ENCODE peak calls at places on chromosome 9, in five cellular contexts. C is stomach; K is CD8-positive, alpha-beta T cell; N is OCI-LY7; S is astrocyte. P is an unnamed sample. For H3K4me1, the result is how much of the 10 kb centered on the place peaks cover.

GRCh38 chr9:93288891-93289883 is 105.2 kb downstream of the WNK2 start:
- DNase-seq in C (no peak), K (no peak), N (no peak), S (peak), P (peak)

GRCh38 chr9:3794005-3794404 is 268.2 kb upstream of the RFX3 start:
- DNase-seq in C (no peak), K (no peak), N (no peak), S (peak), P (no peak)

GRCh38 chr9:84169240-84169639 is 171.3 kb downstream of the SLC28A3 start:
- DNase-seq in C (no peak), K (no peak), N (no peak), S (peak), P (no peak)

GRCh38 chr9:113649054-113649453 is 185.5 kb downstream of the RGS3 start:
- DNase-seq in C (no peak), K (no peak), N (no peak), S (no peak), P (no peak)

GRCh38 chr9:110152704-110153374 is 55.1 kb downstream of the C9orf152 start:
- DNase-seq in C (no peak), K (no peak), N (peak), S (no peak), P (no peak)

GRCh38 chr9:136695955-136696354 is 8.7 kb upstream of the AGPAT2 start:
- DNase-seq in C (no peak), K (no peak), N (no peak), S (no peak), P (no peak)

GRCh38 chr9:108423493-108423892 is 432.3 kb downstream of the ACTL7B start:
- DNase-seq in C (no peak), K (no peak), N (no peak), S (no peak), P (no peak)

GRCh38 chr9:136926749-136927148 is 17.8 kb downstream of the FBXW5 start:
- DNase-seq in C (no peak), K (no peak), N (no peak), S (no peak), P (no peak)

GRCh38 chr9:124215551-124215910 is 42.2 kb upstream of the NEK6 start:
- DNase-seq in C (peak), K (no peak), N (no peak), S (no peak), P (no peak)

GRCh38 chr9:38227061-38227540 is 158.1 kb upstream of the SHB start:
- DNase-seq in C (no peak), K (peak), N (peak), S (peak), P (no peak)

GRCh38 chr9:130183133-130183762 is 11.0 kb downstream of the NCS1 start:
- DNase-seq in C (no peak), K (no peak), N (no peak), S (peak), P (no peak)

GRCh38 chr9:16342621-16343020 is 527.8 kb downstream of the BNC2 start:
- DNase-seq in C (no peak), K (no peak), N (no peak), S (no peak), P (no peak)

GRCh38 chr9:34520096-34520495 is 2.7 kb downstream of the ENHO start:
- DNase-seq in C (no peak), K (no peak), N (no peak), S (no peak), P (no peak)

GRCh38 chr9:97983524-97984187 is 515 bp downstream of the ANP32B start:
- DNase-seq in C (peak), K (peak), N (peak), S (peak), P (no peak)

GRCh38 chr9:77978086-77978781 is 53.4 kb downstream of the GNAQ start:
- DNase-seq in C (no peak), K (no peak), N (no peak), S (no peak), P (no peak)

GRCh38 chr9:93475856-93476255 is 22.5 kb upstream of the FAM120AOS start:
- DNase-seq in C (no peak), K (no peak), N (no peak), S (no peak), P (no peak)

GRCh38 chr9:113580041-113580953 is 116.8 kb downstream of the RGS3 start:
- DNase-seq in C (peak), K (peak), N (peak), S (no peak), P (no peak)

GRCh38 chr9:114031037-114031436 is 47.1 kb downstream of the AMBP start:
- DNase-seq in C (no peak), K (no peak), N (no peak), S (no peak), P (peak)

GRCh38 chr9:133713211-133713959 is 24.8 kb downstream of the SARDH start:
- DNase-seq in C (no peak), K (no peak), N (peak), S (no peak), P (no peak)

GRCh38 chr9:126591083-126591482 is 22.6 kb upstream of the LMX1B start:
- DNase-seq in C (no peak), K (no peak), N (peak), S (no peak), P (no peak)

GRCh38 chr9:99595796-99596195 is 225.9 kb upstream of the NR4A3 start:
- DNase-seq in C (no peak), K (no peak), N (peak), S (no peak), P (peak)

GRCh38 chr9:86077286-86077685 is 22.1 kb downstream of the GOLM1 start:
- DNase-seq in C (no peak), K (no peak), N (no peak), S (no peak), P (no peak)

GRCh38 chr9:83583151-83584014 is 39.6 kb upstream of the IDNK start:
- DNase-seq in C (peak), K (peak), N (peak), S (peak), P (peak)

GRCh38 chr9:34139477-34140146 is 13.1 kb upstream of the DCAF12 start:
- DNase-seq in C (peak), K (no peak), N (peak), S (peak), P (no peak)

DNA sequence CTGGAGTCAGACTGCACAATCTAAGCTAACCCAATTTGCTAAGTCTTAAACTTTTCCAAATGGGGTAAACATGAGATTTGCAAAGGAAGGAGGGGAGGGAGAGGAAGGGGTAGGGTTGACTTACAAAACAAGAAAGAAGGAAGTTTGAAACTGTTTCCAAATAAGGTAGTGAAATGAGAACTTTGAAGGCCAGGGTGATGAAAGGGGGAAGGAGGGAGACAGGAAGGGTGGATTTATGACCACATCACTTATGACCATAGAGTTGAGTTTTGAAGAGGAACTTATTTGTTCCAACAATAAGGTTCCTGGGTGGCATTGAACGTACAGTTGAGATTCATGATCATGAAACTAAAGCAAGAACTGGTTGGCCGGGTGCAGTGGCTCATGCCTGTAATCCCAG is 72.5 kb upstream of the DAPK1 start:
- DNase-seq in C (no peak), K (no peak), N (no peak), S (no peak), P (no peak)
- H3K27ac ChIP-seq in C (no peak), K (no peak), N (no peak), S (no peak), P (no peak)

GRCh38 chr9:24342457-24342856 is 203.2 kb downstream of the IZUMO3 start:
- DNase-seq in C (no peak), K (no peak), N (no peak), S (no peak), P (no peak)
- TF ChIP-seq CTCF in C (no peak), K (no peak), N (no peak), S (no peak), P (no peak)

GRCh38 chr9:79480639-79481038 is 91.1 kb upstream of the TLE4 start:
- DNase-seq in C (no peak), K (no peak), N (no peak), S (no peak), P (no peak)

GRCh38 chr9:79477241-79477830 is 94.4 kb upstream of the TLE4 start:
- DNase-seq in C (no peak), K (no peak), N (no peak), S (peak), P (no peak)

GRCh38 chr9:79477955-79478751 is 93.6 kb upstream of the TLE4 start:
- DNase-seq in C (no peak), K (peak), N (peak), S (peak), P (no peak)

GRCh38 chr9:79485258-79485657 is 86.5 kb upstream of the TLE4 start:
- DNase-seq in C (no peak), K (no peak), N (no peak), S (no peak), P (no peak)

GRCh38 chr9:79482078-79482477 is 89.7 kb upstream of the TLE4 start:
- DNase-seq in C (no peak), K (no peak), N (no peak), S (no peak), P (no peak)
- H3K4me1 ChIP-seq in C (under half), K (under half), N (under half), S (under half), P (under half)

DNA sequence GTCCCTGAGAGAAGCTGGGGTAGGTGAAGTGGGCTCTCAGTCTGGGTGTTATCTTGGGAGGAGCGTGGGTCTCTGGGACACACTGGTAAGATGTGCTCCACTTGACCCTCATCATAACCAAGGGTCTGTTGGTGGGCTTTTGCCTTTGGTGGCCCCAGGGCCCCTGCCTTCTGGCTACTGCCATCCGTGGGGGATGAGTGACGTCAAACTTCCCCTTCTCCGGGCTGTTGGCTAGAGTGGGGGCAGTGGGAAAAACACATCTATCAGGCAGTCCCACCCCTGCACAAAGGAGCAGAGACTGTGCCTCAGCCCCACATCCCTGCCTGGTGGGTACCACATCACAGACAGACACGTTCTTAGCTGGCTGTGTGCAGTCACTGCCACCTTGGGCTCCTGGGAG is 35.1 kb downstream of the GADD45G start:
- DNase-seq in C (no peak), K (no peak), N (no peak), S (no peak), P (no peak)
- H3K27ac ChIP-seq in C (peak), K (no peak), N (no peak), S (no peak), P (peak)

DNA sequence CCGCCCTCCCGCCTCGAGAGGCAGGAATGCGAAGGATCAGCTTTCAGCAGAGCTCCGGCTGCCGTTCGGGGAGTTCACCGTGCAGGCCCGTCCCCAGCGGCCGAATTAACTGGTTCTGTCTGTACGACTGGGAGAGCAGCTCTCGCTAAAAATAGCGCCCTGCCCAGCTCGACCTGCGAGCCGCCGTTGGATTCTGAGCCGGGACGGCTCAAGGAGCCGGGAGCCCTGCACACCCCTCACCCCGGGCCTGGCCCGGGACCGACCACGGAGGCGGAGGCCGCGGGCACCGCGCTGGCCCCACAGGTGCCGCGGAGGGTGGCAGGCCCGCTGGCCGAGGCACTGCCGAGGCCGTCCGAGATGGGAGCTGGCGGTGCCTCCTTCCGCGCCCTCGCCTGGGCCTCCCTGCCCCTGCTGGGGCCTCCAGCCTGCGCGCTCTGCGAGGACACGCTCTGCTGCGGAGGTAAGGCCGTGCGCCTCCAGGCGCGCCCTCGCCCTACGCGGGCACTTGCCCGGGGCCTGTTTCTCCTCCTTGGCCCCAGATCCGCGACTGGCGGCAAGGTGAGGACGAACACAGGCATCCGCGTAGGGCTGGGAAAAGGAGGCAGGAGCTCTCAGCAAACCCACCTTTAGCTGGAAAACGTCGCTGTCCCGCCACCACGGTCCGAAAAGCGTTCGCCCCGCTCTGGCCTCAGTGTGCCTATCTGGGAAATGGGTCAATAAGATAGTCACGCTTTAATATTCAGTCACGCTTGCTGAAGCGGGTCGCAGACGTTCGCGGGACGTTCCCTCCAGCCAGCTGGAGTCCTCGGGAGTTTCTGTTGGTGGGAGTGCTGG is 53.0 kb upstream of the DAB2IP start:
- DNase-seq in C (peak), K (no peak), N (no peak), S (peak), P (no peak)
- TF ChIP-seq CTCF in C (peak), K (no peak), N (no peak), S (peak), P (peak)

DNA sequence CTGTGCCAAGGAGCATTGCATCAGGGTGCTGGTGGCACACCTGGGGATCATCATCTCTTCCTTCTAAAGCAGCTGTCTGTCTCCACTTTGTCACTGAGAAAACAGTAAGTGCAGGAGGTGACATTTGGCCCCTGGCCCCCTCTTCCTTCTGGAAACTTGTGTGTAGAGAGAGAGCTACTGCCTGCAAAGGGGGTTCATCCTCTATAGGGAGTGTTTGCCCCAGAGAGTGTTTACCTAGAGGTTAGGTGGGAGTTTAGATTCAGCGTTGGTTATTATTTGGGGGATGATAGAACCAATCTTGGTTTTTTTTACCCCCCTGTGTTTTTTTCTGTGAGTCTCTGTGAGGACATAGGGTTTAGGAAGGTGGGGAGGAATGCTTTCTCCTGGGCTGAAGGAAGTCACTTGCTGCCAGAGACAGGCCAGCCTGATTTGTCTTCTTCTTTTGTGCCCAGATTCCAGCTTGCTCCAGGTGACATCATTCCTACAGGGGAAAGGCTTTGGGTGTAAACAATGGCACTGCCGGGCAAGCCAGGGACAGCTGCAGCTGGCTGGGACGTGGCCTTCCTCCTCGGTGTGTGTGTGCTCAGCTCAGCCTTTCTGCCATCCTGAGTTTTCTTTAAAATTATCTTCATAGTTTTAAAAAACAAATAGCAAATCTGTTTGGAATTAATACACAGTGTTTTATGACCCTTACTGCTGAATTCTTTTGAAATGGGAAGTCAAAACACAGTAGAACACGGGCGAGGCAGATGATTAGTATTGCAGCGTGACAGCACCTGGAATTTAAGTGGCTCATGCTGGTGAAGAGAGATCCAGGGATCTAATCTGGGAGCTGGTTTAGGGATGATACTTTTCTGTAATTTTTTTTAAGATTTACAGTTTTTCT is 24.5 kb downstream of the PRRC2B start:
- DNase-seq in C (peak), K (no peak), N (no peak), S (no peak), P (no peak)
- H3K4me1 ChIP-seq in C (half or more), K (half or more), N (under half), S (under half), P (half or more)

GRCh38 chr9:96051423-96051822 is 175.9 kb downstream of the ERCC6L2 start:
- DNase-seq in C (no peak), K (no peak), N (no peak), S (no peak), P (no peak)

GRCh38 chr9:96048954-96049831 is 173.7 kb downstream of the ERCC6L2 start:
- DNase-seq in C (peak), K (no peak), N (no peak), S (no peak), P (no peak)

GRCh38 chr9:96050876-96051185 is 175.3 kb downstream of the ERCC6L2 start:
- DNase-seq in C (no peak), K (no peak), N (no peak), S (no peak), P (no peak)

GRCh38 chr9:96048116-96048953 is 172.8 kb downstream of the ERCC6L2 start:
- DNase-seq in C (peak), K (no peak), N (no peak), S (no peak), P (no peak)

DNA sequence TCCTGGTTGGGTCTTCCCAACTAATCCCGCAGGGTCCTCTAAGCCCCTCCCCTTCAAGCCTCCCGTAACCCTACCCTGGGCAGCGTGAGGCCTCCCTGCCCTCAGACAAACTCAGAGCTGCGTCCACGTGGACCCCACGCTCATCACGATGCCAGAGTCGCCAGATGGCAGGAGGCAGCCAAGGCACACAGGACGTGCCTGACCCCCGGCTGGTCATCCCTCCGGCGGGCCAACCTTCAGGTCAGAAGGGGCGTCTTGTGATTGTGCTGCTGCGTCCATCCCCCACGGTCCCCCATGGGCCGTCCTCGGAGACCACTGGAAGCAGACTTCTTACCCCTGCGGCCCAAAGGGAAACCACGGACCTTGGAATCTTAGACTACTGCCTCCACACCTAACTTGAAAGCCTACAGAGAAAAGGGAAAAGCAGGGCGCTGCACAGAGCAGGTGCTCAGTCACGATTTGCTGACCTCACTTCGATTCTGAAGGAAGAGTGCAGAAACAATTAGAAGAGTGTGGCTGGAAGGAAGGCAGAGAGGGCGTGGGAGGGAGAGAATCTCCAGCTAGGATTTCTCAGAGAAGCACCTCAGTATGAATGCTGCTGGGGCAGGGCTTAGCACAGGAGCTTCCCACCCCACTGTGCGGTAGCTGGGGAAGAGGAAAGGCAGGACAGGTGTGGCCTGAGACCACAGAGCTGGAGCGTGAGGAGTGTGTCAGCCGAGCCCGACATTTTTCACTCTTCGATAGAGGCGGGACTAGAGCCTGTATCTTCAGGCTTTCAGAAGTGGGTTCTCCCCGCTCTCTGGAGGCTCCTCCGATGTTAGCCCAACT is 174.8 kb downstream of the ERCC6L2 start:
- DNase-seq in C (no peak), K (no peak), N (no peak), S (no peak), P (no peak)
- H3K27ac ChIP-seq in C (peak), K (no peak), N (no peak), S (no peak), P (no peak)

GRCh38 chr9:8172000-8172399 is 372.4 kb upstream of the DMAC1 start:
- DNase-seq in C (no peak), K (no peak), N (no peak), S (no peak), P (no peak)
- TF ChIP-seq CTCF in C (no peak), K (no peak), N (no peak), S (no peak), P (no peak)

P was measured in esophagus muscularis mucosa.